ENCODE peak calls at places on chromosomes 4 and X, in four cellular contexts. I is heart left ventricle, M is brain microvascular endothelial cell, L is fibroblast of lung. C is an unnamed sample.

GRCh38 chr4:97548186-97548585 is 595.1 kb downstream of the STPG2 start:
- DNase-seq in L (no peak), M (no peak), I (no peak), C (no peak)

GRCh38 chr4:41258783-41259182 is 2.1 kb downstream of the UCHL1 start:
- DNase-seq in I (no peak), M (peak; percentile 69), L (peak; percentile 72), C (peak; percentile 52)

GRCh38 chr4:95541889-95542607 is 6.7 kb downstream of the UNC5C start:
- DNase-seq in M (no peak), I (no peak), L (no peak), C (no peak)

GRCh38 chr4:181685911-181686310 is 557.3 kb upstream of the TENM3 start:
- DNase-seq in I (no peak), M (peak; percentile 91), L (peak; percentile 96), C (peak; percentile 6)

GRCh38 chr4:168028568-168028967 is 63.8 kb upstream of the ANXA10 start:
- DNase-seq in I (no peak), M (no peak), L (peak; percentile 7), C (peak; percentile 45)

GRCh38 chr4:88359558-88359957 is 19.1 kb upstream of the HERC6 start:
- DNase-seq in L (no peak), I (no peak), M (no peak), C (no peak)

GRCh38 chr4:138205531-138206233 is 36.5 kb downstream of the SLC7A11 start:
- DNase-seq in M (no peak), I (no peak), L (no peak), C (no peak)

GRCh38 chr4:182968917-182969650 is 51.9 kb upstream of the DCTD start:
- DNase-seq in L (no peak), M (no peak), I (no peak), C (no peak)

GRCh38 chr4:41714601-41715000 is 33.9 kb downstream of the PHOX2B start:
- DNase-seq in I (no peak), M (no peak), L (no peak), C (no peak)

GRCh38 chr4:157220026-157220881 is at the start of gene GRIA2:
- DNase-seq in M (peak; percentile 31), L (peak; percentile 67), I (peak; percentile 70), C (peak; percentile 20)

GRCh38 chr4:70291341-70291740 is 43.4 kb upstream of the CABS1 start:
- DNase-seq in M (no peak), I (no peak), L (no peak), C (no peak)

GRCh38 chrX:49106930-49107329 is 16.6 kb downstream of the GPKOW start:
- DNase-seq in L (peak; percentile 42), M (peak; percentile 25), I (no peak), C (peak; percentile 37)

GRCh38 chr4:19831644-19832285 is 419.9 kb upstream of the SLIT2 start:
- DNase-seq in M (no peak), I (no peak), L (peak; percentile 71), C (peak; percentile 31)

GRCh38 chr4:23068756-23069155 is 376.0 kb downstream of the GBA3 start:
- DNase-seq in M (no peak), L (no peak), I (no peak), C (no peak)

GRCh38 chr4:48904541-48905142 is 1.9 kb downstream of the OCIAD2 start:
- DNase-seq in L (peak; percentile 64), M (peak; percentile 37), I (no peak), C (no peak)

GRCh38 chrX:50952406-50952805 is 41.9 kb downstream of the BMP15 start:
- DNase-seq in M (no peak), I (no peak), L (peak; percentile 13), C (peak; percentile 75)

GRCh38 chr4:16225139-16225538 is 1.1 kb downstream of the TAPT1 start:
- DNase-seq in L (peak; percentile 55), I (no peak), M (no peak), C (peak; percentile 36)

GRCh38 chrX:16643160-16643559 is 6.8 kb upstream of the S100G start:
- DNase-seq in L (peak; percentile 63), I (no peak), M (peak; percentile 15), C (peak; percentile 88)

GRCh38 chrX:123869488-123869887 is 9.6 kb downstream of the XIAP start:
- DNase-seq in M (peak; percentile 12), I (no peak), L (no peak), C (peak; percentile 48)

GRCh38 chrX:72255864-72256263 is 17.0 kb upstream of the ERCC6L start:
- DNase-seq in M (no peak), I (no peak), L (no peak), C (no peak)

GRCh38 chr4:77104405-77105292 is 28.9 kb upstream of the CCNI start:
- DNase-seq in L (peak; percentile 68), M (peak; percentile 18), I (peak; percentile 81), C (peak; percentile 77)

GRCh38 chr4:8323947-8324555 is 54.5 kb downstream of the HTRA3 start:
- DNase-seq in L (peak; percentile 14), M (no peak), I (no peak), C (peak; percentile 90)

GRCh38 chrX:51484616-51485015 is 11.8 kb downstream of the NUDT11 start:
- DNase-seq in M (no peak), L (no peak), I (no peak), C (no peak)

GRCh38 chr4:187692626-187693025 is 302.9 kb upstream of the ZFP42 start:
- DNase-seq in I (no peak), M (no peak), L (no peak), C (no peak)

GRCh38 chrX:81537723-81538122 is 335.8 kb downstream of the SH3BGRL start:
- DNase-seq in M (no peak), L (no peak), I (no peak), C (no peak)

GRCh38 chr4:22884157-22884556 is 191.4 kb downstream of the GBA3 start:
- DNase-seq in L (no peak), M (no peak), I (no peak), C (no peak)

GRCh38 chr4:24595662-24596061 is 11.3 kb upstream of the DHX15 start:
- DNase-seq in M (peak; percentile 14), L (no peak), I (no peak), C (peak; percentile 38)

GRCh38 chr4:176001171-176002006 is 64.3 kb upstream of the WDR17 start:
- DNase-seq in L (peak; percentile 57), M (peak; percentile 5), I (peak; percentile 48), C (no peak)

GRCh38 chr4:53981573-53981972 is 82.8 kb downstream of the CHIC2 start:
- DNase-seq in L (no peak), I (no peak), M (no peak), C (no peak)

GRCh38 chr4:119029847-119030535 is 105.6 kb upstream of the MYOZ2 start:
- DNase-seq in M (no peak), I (no peak), L (no peak), C (no peak)

GRCh38 chr4:107589269-107589668 is 130.8 kb downstream of the PAPSS1 start:
- DNase-seq in L (no peak), I (no peak), M (no peak), C (no peak)

GRCh38 chrX:152929898-152930297 is 32.0 kb downstream of the ZNF185 start:
- DNase-seq in I (no peak), L (no peak), M (no peak), C (no peak)

GRCh38 chrX:108292053-108292452 is 146.2 kb downstream of the COL4A6 start:
- DNase-seq in I (no peak), M (no peak), L (no peak), C (no peak)

GRCh38 chrX:11374570-11374969 is 81.4 kb downstream of the AMELX start:
- DNase-seq in L (no peak), M (no peak), I (no peak), C (peak; percentile 59)

GRCh38 chr4:88027611-88028608 is 20.5 kb downstream of the PKD2 start:
- DNase-seq in M (peak; percentile 76), L (peak; percentile 95), I (no peak), C (peak; percentile 90)

GRCh38 chr4:39526810-39527295 is 386 bp downstream of the UGDH start:
- DNase-seq in L (peak; percentile 24), I (no peak), M (no peak), C (no peak)

GRCh38 chr4:82954212-82954611 is 53.7 kb downstream of the THAP9 start:
- DNase-seq in L (no peak), M (no peak), I (no peak), C (no peak)

GRCh38 chr4:170491981-170492380 is 402.2 kb upstream of the AADAT start:
- DNase-seq in I (no peak), L (no peak), M (no peak), C (no peak)

GRCh38 chr4:27084685-27085356 is 224.2 kb downstream of the STIM2 start:
- DNase-seq in M (peak; percentile 9), I (peak; percentile 66), L (peak; percentile 16), C (peak; percentile 15)

GRCh38 chr4:101366331-101366730 is 19.0 kb upstream of the PPP3CA start:
- DNase-seq in L (peak; percentile 55), M (no peak), I (no peak), C (no peak)
- H3K4me3 ChIP-seq in L (no peak overlapping the region), M (no peak overlapping the region), I (no peak overlapping the region), C (no peak overlapping the region)

GRCh38 chr4:110955748-110956147 is 332.9 kb upstream of the PITX2 start:
- DNase-seq in L (no peak), I (no peak), M (no peak), C (no peak)

GRCh38 chr4:110962616-110963015 is 339.7 kb upstream of the PITX2 start:
- DNase-seq in I (no peak), L (no peak), M (no peak), C (no peak)

GRCh38 chr4:110963621-110964020 is 340.7 kb upstream of the PITX2 start:
- DNase-seq in L (no peak), I (no peak), M (no peak), C (no peak)

GRCh38 chr4:110953898-110954297 is 331.0 kb upstream of the PITX2 start:
- DNase-seq in L (no peak), I (no peak), M (no peak), C (no peak)

GRCh38 chr4:110959041-110959643 is 336.3 kb upstream of the PITX2 start:
- DNase-seq in M (no peak), L (peak; percentile 14), I (no peak), C (peak; percentile 27)
- TF ChIP-seq CTCF in M (peak; percentile 8), L (peak; percentile 31), I (no peak), C (no peak)

GRCh38 chr4:3724319-3725231 is 41.6 kb upstream of the ADRA2C start:
- DNase-seq in I (no peak), L (no peak), M (no peak), C (no peak)
- H3K27me3 ChIP-seq in I (peaks cover 83% of the 10 kb centered on the region), L (no peaks in the 10 kb centered on the region), M (peaks cover 10% of the 10 kb centered on the region), C (no peaks in the 10 kb centered on the region)

DNA sequence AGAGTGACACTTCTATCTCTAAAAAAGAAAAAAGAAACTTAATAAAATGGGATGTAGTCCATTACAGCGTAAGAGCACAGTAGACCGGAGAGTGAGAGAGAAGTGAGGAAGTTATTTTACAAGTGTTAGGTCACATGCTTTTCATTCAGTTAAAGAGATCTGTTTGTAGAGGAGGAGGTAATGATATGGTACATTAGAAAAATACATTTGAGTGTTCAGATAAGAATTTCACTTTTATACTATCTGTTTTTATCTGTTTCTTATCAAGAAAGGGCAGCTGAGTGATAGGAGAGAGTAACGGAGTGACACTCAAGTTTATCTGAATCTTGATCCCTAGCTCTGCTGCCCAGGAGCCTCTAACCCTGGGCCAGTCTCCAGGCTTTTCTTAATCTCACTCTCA is 38.9 kb downstream of the FNIP2 start:
- DNase-seq in M (no peak), I (no peak), L (no peak), C (no peak)
- H3K4me3 ChIP-seq in M (no peak overlapping the region), I (peak overlapping the region; percentile 31), L (no peak overlapping the region), C (no peak overlapping the region)

GRCh38 chrX:55907968-55908607 is 190.5 kb downstream of the RRAGB start:
- DNase-seq in L (peak; percentile 7), I (peak; percentile 67), M (peak; percentile 0), C (peak; percentile 48)
- TF ChIP-seq CTCF in L (peak; percentile 33), I (peak; percentile 56), M (peak; percentile 23), C (peak; percentile 32)